ENCODE peak calls at places on chromosomes 4 and X, in five cellular contexts. G is CD4-positive, alpha-beta T cell; I is aorta; Q is lung; N is H1. L is an unnamed sample.

GRCh38 chr4:1052231-1052671 is 40.8 kb downstream of the FGFRL1 start:
- DNase-seq in Q (no peak), G (no peak), N (no peak), I (peak; percentile 42), L (no peak)

GRCh38 chr4:78058591-78059523 is 1.7 kb downstream of the FRAS1 start:
- DNase-seq in I (peak; percentile 58), Q (peak; percentile 44), N (peak; percentile 21), G (no peak), L (no peak)

GRCh38 chrX:37470711-37471110 is 100.8 kb upstream of the LANCL3 start:
- DNase-seq in G (no peak), I (no peak), Q (no peak), N (no peak), L (no peak)

GRCh38 chr4:173246719-173247118 is 78.1 kb downstream of the GALNT7 start:
- DNase-seq in N (no peak), Q (no peak), I (no peak), G (no peak), L (no peak)

GRCh38 chrX:66632473-66632872 is 6.4 kb downstream of the EDA2R start:
- DNase-seq in G (no peak), Q (no peak), I (no peak), N (no peak), L (no peak)

GRCh38 chr4:94743838-94744237 is 13.9 kb upstream of the BMPR1B start:
- DNase-seq in I (no peak), G (no peak), Q (no peak), N (no peak), L (no peak)

GRCh38 chr4:106583567-106583966 is 215.0 kb upstream of the GIMD1 start:
- DNase-seq in I (no peak), Q (no peak), G (no peak), N (no peak), L (no peak)

GRCh38 chrX:10649286-10649685 is 28.9 kb upstream of the MID1 start:
- DNase-seq in N (no peak), Q (no peak), G (no peak), I (no peak), L (no peak)

GRCh38 chr4:160675550-160675949 is 1488.2 kb downstream of the FSTL5 start:
- DNase-seq in G (no peak), I (no peak), Q (no peak), N (no peak), L (no peak)

GRCh38 chr4:57448452-57448851 is 338.3 kb upstream of the IGFBP7 start:
- DNase-seq in N (no peak), Q (no peak), I (no peak), G (no peak), L (no peak)

GRCh38 chr4:128177376-128177959 is 110.1 kb downstream of the PGRMC2 start:
- DNase-seq in G (no peak), N (no peak), I (no peak), Q (no peak), L (no peak)

GRCh38 chr4:635851-636627 is 10.7 kb downstream of the PDE6B start:
- DNase-seq in Q (no peak), I (peak; percentile 35), G (no peak), N (no peak), L (no peak)

GRCh38 chr4:71607780-71608673 is 175.9 kb downstream of the GC start:
- DNase-seq in G (no peak), N (no peak), Q (no peak), I (no peak), L (no peak)

GRCh38 chrX:97876697-97877407 is 993.1 kb downstream of the RPA4 start:
- DNase-seq in N (no peak), I (no peak), Q (no peak), G (no peak), L (no peak)

GRCh38 chr4:81060587-81061339 is 30.3 kb downstream of the BMP3 start:
- DNase-seq in I (no peak), N (no peak), G (no peak), Q (no peak), L (no peak)

GRCh38 chrX:15973299-15973698 is 118.7 kb upstream of the AP1S2 start:
- DNase-seq in N (peak; percentile 25), G (no peak), Q (no peak), I (no peak), L (no peak)

GRCh38 chr4:162497564-162498167 is 333.9 kb upstream of the FSTL5 start:
- DNase-seq in Q (no peak), N (no peak), I (no peak), G (no peak), L (no peak)

GRCh38 chr4:126583509-126583908 is 1049.2 kb upstream of the INTU start:
- DNase-seq in I (no peak), Q (no peak), N (no peak), G (no peak), L (no peak)

DNA sequence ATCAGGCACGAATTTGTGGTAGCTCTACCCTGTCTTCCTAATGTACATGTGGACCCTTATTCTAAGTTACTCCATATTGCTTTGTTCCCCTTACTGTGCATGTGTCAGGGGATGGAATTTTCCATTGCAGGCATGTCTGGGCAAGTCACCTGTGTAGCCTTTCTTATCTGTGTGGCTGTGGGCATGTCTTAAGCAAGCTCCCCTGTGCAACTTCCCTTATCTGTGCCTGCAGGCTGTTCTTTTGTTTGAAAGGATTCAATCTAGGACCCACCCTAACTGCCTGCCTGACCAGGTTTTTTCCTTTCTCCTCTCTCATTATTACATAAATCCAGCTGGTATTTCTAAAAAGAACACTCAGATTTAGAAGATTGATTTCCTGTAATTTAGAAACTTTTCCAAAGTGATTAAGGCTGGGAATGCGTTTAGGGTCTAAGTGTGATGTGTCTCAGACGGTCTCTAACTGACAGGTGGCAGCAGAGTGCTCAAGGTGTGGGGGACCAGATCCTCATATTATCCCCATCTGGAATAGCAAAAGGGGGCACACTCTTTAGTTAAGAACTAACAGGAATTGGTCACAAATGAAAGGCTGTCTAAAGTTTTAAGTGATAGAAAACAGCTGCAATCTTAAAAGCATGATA is 198.9 kb upstream of the PPP1R2C start:
- DNase-seq in Q (no peak), N (no peak), I (no peak), G (no peak), L (no peak)
- H3K27ac ChIP-seq in Q (no peak overlapping the region), N (no peak overlapping the region), I (no peak overlapping the region), G (no peak overlapping the region), L (no peak overlapping the region)

GRCh38 chrX:65598559-65599147 is 64.1 kb upstream of the LAS1L start:
- DNase-seq in I (no peak), Q (no peak), G (no peak), N (no peak), L (no peak)
- H3K27ac ChIP-seq in I (peak overlapping the region; percentile 60), Q (no peak overlapping the region), G (no peak overlapping the region), N (no peak overlapping the region), L (no peak overlapping the region)

DNA sequence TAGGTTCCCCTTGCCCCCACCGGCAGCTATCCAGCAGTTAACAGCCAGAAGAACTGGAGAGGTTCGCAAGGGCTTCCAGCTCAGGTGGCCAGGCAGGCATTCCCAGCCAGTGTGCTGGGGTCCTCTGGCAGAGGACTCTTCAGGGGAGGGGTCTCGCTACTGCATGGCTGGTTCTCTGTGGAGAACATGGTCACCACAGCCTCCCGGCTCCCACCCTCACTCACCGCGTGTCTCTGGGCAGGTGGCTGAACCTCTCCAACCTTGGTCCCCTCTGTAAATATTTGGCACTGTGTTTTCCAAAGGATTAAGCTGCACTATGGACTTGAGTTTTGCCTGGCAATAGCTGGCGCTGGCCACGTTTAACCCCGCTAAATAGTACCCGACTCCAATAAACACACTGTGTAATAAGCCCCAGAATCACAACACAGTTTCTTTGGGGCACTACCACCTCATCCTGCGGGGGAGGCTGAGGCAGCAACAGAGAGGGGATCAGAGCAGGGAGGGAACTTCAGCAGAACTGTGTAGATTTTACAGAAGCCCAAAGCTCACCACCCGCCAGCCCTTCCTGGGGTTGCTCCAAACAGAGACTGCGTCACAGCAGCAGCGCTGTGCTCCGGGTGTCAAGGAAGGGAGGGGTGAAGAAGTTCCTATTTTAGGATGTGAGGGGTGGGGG is 15.2 kb downstream of the BCOR start:
- DNase-seq in N (no peak), G (no peak), I (peak; percentile 70), Q (no peak), L (no peak)
- H3K27ac ChIP-seq in N (no peak overlapping the region), G (no peak overlapping the region), I (no peak overlapping the region), Q (no peak overlapping the region), L (no peak overlapping the region)

GRCh38 chr4:152943673-152944072 is 7.5 kb downstream of the FHDC1 start:
- DNase-seq in N (no peak), I (no peak), Q (no peak), G (no peak), L (no peak)

GRCh38 chr4:152946460-152946859 is 10.3 kb downstream of the FHDC1 start:
- DNase-seq in I (no peak), Q (no peak), N (no peak), G (no peak), L (no peak)

GRCh38 chr4:152942346-152942745 is 6.2 kb downstream of the FHDC1 start:
- DNase-seq in Q (no peak), N (no peak), I (no peak), G (no peak), L (no peak)

GRCh38 chr4:152945639-152946038 is 9.5 kb downstream of the FHDC1 start:
- DNase-seq in I (no peak), Q (no peak), N (no peak), G (no peak), L (no peak)

GRCh38 chr4:152944678-152945320 is 8.7 kb downstream of the FHDC1 start:
- DNase-seq in Q (no peak), N (no peak), I (no peak), G (no peak), L (no peak)
- H3K27ac ChIP-seq in Q (no peak overlapping the region), N (no peak overlapping the region), I (no peak overlapping the region), G (no peak overlapping the region), L (no peak overlapping the region)

DNA sequence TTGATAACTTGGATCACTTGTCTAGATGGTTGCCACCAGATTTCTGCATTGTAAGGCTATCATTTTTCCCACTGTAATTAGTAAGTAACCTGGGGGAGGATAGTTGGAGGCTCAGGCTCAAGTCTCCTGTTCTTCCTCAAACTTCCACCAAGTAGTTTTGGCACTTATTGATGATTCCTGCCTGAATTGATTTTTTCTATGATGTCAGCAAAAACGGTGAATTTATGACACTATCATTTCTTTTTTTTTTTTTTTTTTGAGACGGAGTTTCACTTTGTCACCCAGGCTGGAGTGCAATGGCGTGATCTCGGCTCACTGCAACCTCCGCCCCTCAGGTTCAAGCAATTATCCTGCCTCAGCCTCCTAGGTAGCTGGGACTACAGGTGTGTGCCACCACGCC is 12.4 kb downstream of the TMSB4X start:
- DNase-seq in I (no peak), N (no peak), G (no peak), Q (no peak), L (no peak)
- H3K27ac ChIP-seq in I (no peak overlapping the region), N (no peak overlapping the region), G (no peak overlapping the region), Q (no peak overlapping the region), L (no peak overlapping the region)

DNA sequence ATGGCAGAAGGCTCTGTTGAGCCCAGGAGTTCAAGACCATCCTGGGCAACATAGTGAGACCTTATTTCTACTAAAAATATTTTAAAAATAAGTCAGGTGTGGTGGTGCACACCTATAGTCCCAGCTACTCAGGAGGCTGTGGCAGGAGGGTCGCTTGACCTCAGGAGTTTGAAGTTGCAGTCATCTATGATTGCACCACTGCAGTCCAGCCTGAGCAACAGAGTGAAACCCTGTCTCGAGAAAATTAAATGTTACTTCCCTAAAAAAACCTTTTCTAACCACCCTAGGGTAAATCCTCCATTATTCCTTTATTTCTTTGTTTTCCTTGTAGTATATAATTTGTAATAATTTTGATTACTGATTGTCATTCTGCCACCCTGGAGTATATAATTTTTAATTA is 7.9 kb downstream of the FAM200B start:
- DNase-seq in N (no peak), I (no peak), G (no peak), Q (no peak), L (no peak)
- H3K27ac ChIP-seq in N (no peak overlapping the region), I (no peak overlapping the region), G (no peak overlapping the region), Q (no peak overlapping the region), L (no peak overlapping the region)

GRCh38 chrX:136204571-136204970 is 46.6 kb downstream of the MAP7D3 start:
- DNase-seq in I (peak; percentile 68), Q (peak; percentile 39), N (no peak), G (peak; percentile 8), L (no peak)
- H3K27ac ChIP-seq in I (peak overlapping the region; percentile 83), Q (peak overlapping the region; percentile 58), N (no peak overlapping the region), G (no peak overlapping the region), L (peak overlapping the region; percentile 76)

L was measured in esophagus squamous epithelium.